ENCODE peak calls at places on chromosomes 13 and 19, in seven cellular contexts. E is hepatic stellate cell; G is head of caudate nucleus; A is GM19239; X is KBM-7; Y is NCI-H1436 treated with DMSO at 0.1 percent for 48 hours; Q is stimulated activated naive CD8-positive, alpha-beta T cell treated with anti-CD3 and anti-CD28 coated beads, Interleukin-15, Interleukin-2, amounts not matched to agents 100 U/mL and 50 U/mL, for 24 hours. R is an unnamed sample.

GRCh38 chr13:76225815-76226489 is 589.8 kb downstream of the LMO7 start:
- DNase-seq in E (no peak), A (no peak), Y (no peak), Q (no peak), X (no peak), G (peak), R (no peak)

GRCh38 chr19:2618611-2619010 is 83.9 kb downstream of the GNG7 start:
- DNase-seq in Y (no peak), X (peak), E (no peak), Q (peak), G (no peak), A (no peak), R (no peak)

GRCh38 chr19:18091217-18091608 is 4.5 kb upstream of the IL12RB1 start:
- DNase-seq in Y (no peak), E (no peak), A (peak), G (no peak), Q (peak), X (peak), R (peak)

GRCh38 chr13:50512602-50513527 is 330.6 kb downstream of the DLEU7 start:
- DNase-seq in Q (peak), G (peak), A (peak), X (peak), Y (no peak), E (peak), R (no peak)

GRCh38 chr19:41409288-41409687 is 11.7 kb downstream of the BCKDHA start:
- DNase-seq in G (no peak), Q (no peak), Y (no peak), A (no peak), E (no peak), X (no peak), R (no peak)

GRCh38 chr13:33375421-33375820 is 89.9 kb upstream of the STARD13 start:
- DNase-seq in Y (no peak), E (no peak), A (no peak), X (peak), G (no peak), Q (no peak), R (no peak)

GRCh38 chr19:40457953-40458596 is 7.5 kb downstream of the BLVRB start:
- DNase-seq in E (no peak), X (no peak), G (no peak), Q (no peak), A (no peak), Y (no peak), R (no peak)

GRCh38 chr13:48192536-48192935 is 40.5 kb upstream of the ITM2B start:
- DNase-seq in A (no peak), X (no peak), G (no peak), Y (no peak), E (no peak), Q (no peak), R (no peak)

GRCh38 chr13:64770743-64771142 is 2459.4 kb downstream of the PCDH9 start:
- DNase-seq in G (no peak), Q (no peak), Y (no peak), E (no peak), X (no peak), A (no peak), R (no peak)

GRCh38 chr19:46555684-46556083 is 45.4 kb upstream of the CALM3 start:
- DNase-seq in A (no peak), Y (no peak), Q (no peak), X (no peak), G (no peak), E (no peak), R (no peak)

GRCh38 chr19:33248954-33249613 is 23.4 kb upstream of the SLC7A10 start:
- DNase-seq in X (peak), Y (no peak), Q (peak), A (no peak), E (no peak), G (no peak), R (no peak)

GRCh38 chr13:109835321-109835720 is 48.9 kb upstream of the IRS2 start:
- DNase-seq in G (no peak), X (no peak), Q (no peak), Y (no peak), A (no peak), E (no peak), R (no peak)

GRCh38 chr13:75547917-75548316 is 1.7 kb upstream of the UCHL3 start:
- DNase-seq in E (no peak), Q (no peak), G (no peak), Y (no peak), A (no peak), X (no peak), R (no peak)

GRCh38 chr19:16497042-16497441 is 848 bp downstream of the C19orf44 start:
- DNase-seq in G (no peak), X (no peak), A (no peak), Y (no peak), Q (no peak), E (no peak), R (no peak)

GRCh38 chr13:21219044-21219381 is 42.6 kb downstream of the MRPL57 start:
- DNase-seq in E (no peak), A (no peak), G (no peak), Y (no peak), Q (no peak), X (no peak), R (no peak)

GRCh38 chr13:51811920-51812328 is 8.0 kb upstream of the DHRS12 start:
- DNase-seq in Q (peak), A (no peak), Y (no peak), E (no peak), G (no peak), X (no peak), R (no peak)

GRCh38 chr13:39527961-39528720 is 74.9 kb downstream of the LHFPL6 start:
- DNase-seq in Q (no peak), E (peak), X (no peak), G (peak), A (no peak), Y (no peak), R (no peak)

GRCh38 chr13:91142572-91142971 is 204.9 kb upstream of the MIR17HG start:
- DNase-seq in E (no peak), A (no peak), Y (no peak), X (no peak), Q (no peak), G (no peak), R (no peak)

GRCh38 chr13:52022355-52022754 is 2.1 kb upstream of the UTP14C start:
- DNase-seq in Y (no peak), A (no peak), Q (no peak), E (no peak), G (no peak), X (no peak), R (no peak)

GRCh38 chr19:49347835-49348234 is 12.6 kb downstream of the CD37 start:
- DNase-seq in X (no peak), Q (no peak), Y (no peak), A (no peak), G (peak), E (peak), R (no peak)

GRCh38 chr19:11663162-11663561 is 65.9 kb downstream of the ZNF627 start:
- DNase-seq in Q (no peak), G (no peak), E (no peak), X (no peak), Y (no peak), A (no peak), R (no peak)

GRCh38 chr13:73924607-73925006 is 209.6 kb downstream of the KLF12 start:
- DNase-seq in G (no peak), E (no peak), Q (no peak), A (no peak), Y (no peak), X (no peak), R (peak)

GRCh38 chr19:42441047-42441440 is 1.7 kb downstream of the CXCL17 start:
- DNase-seq in G (no peak), Y (no peak), Q (no peak), A (no peak), E (no peak), X (peak), R (no peak)

GRCh38 chr13:77267362-77267761 is 59.5 kb downstream of the MYCBP2 start:
- DNase-seq in Q (no peak), A (no peak), X (no peak), E (no peak), Y (no peak), G (no peak), R (no peak)

GRCh38 chr19:51093510-51094345 is 11.0 kb upstream of the KLK14 start:
- DNase-seq in E (no peak), A (no peak), X (no peak), G (no peak), Y (no peak), Q (no peak), R (no peak)

GRCh38 chr19:14337510-14337909 is 43.7 kb upstream of the ADGRE5 start:
- DNase-seq in X (peak), G (no peak), A (no peak), E (no peak), Q (peak), Y (no peak), R (no peak)

GRCh38 chr19:33196446-33197193 is 2.5 kb downstream of the LRP3 start:
- DNase-seq in G (no peak), E (no peak), Y (no peak), A (no peak), Q (no peak), X (no peak), R (no peak)

GRCh38 chr13:22173605-22174004 is 502.7 kb downstream of the FGF9 start:
- DNase-seq in G (no peak), X (no peak), A (no peak), Q (no peak), Y (no peak), E (no peak), R (no peak)

GRCh38 chr19:19643158-19644053 is at the start of gene GMIP:
- DNase-seq in Q (peak), X (peak), Y (peak), A (peak), G (peak), E (peak), R (no peak)

GRCh38 chr13:99281811-99282263 is 23.7 kb upstream of the GPR18 start:
- DNase-seq in G (no peak), E (no peak), A (no peak), Y (no peak), X (no peak), Q (peak), R (no peak)

GRCh38 chr13:50584856-50585580 is 258.5 kb downstream of the DLEU7 start:
- DNase-seq in X (no peak), Q (no peak), G (no peak), Y (no peak), E (no peak), A (no peak), R (no peak)

GRCh38 chr19:19043481-19043880 is 10.1 kb downstream of the ARMC6 start:
- DNase-seq in E (no peak), Q (no peak), X (no peak), Y (no peak), A (no peak), G (no peak), R (no peak)

GRCh38 chr13:48318014-48318713 is 14.6 kb downstream of the RB1 start:
- DNase-seq in Q (no peak), E (no peak), G (no peak), A (no peak), X (no peak), Y (no peak), R (no peak)

GRCh38 chr19:15038304-15038703 is 11.0 kb upstream of the CASP14 start:
- DNase-seq in G (no peak), E (no peak), A (no peak), X (no peak), Y (no peak), Q (no peak), R (no peak)